ENCODE peak calls at places on chromosome 10, in seven cellular contexts. I is H1, Y is IMR-90, Z is mesenchymal stem cell, F is H9, O is mesendoderm, G is trophoblast cell. P is an unnamed sample.

GRCh38 chr10:50312464-50313437 is 61.4 kb upstream of the ASAH2 start:
- DNase-seq in O (no peak), G (peak; percentile 69), I (no peak), Y (peak; percentile 79), F (no peak), Z (peak; percentile 54), P (no peak)

GRCh38 chr10:11263039-11263345 is 245.3 kb downstream of the CELF2 start:
- DNase-seq in Z (no peak), G (no peak), F (no peak), O (no peak), I (no peak), Y (no peak), P (no peak)

GRCh38 chr10:123148414-123149161 is 652 bp downstream of the HMX2 start:
- DNase-seq in G (no peak), I (no peak), O (peak; percentile 54), F (peak; percentile 78), Z (peak; percentile 20), Y (no peak), P (peak; percentile 23)

GRCh38 chr10:77744249-77744648 is 106.6 kb upstream of the KCNMA1 start:
- DNase-seq in G (peak; percentile 79), F (no peak), O (no peak), I (no peak), Z (peak; percentile 38), Y (no peak), P (no peak)

GRCh38 chr10:101576229-101576863 is 11.7 kb downstream of the POLL start:
- DNase-seq in Z (peak; percentile 33), Y (peak; percentile 38), F (no peak), G (peak; percentile 23), O (no peak), I (no peak), P (no peak)

GRCh38 chr10:127569210-127569609 is 20.1 kb downstream of the NPS start:
- DNase-seq in I (no peak), Z (no peak), G (no peak), F (no peak), O (no peak), Y (no peak), P (no peak)

GRCh38 chr10:44961931-44962750 is 2.5 kb downstream of the RASSF4 start:
- DNase-seq in I (no peak), Z (no peak), G (no peak), O (no peak), Y (no peak), F (peak; percentile 15), P (no peak)

GRCh38 chr10:1735562-1735961 is 1.8 kb downstream of the ADARB2 start:
- DNase-seq in I (no peak), G (no peak), Y (no peak), F (no peak), O (no peak), Z (no peak), P (no peak)

GRCh38 chr10:101038486-101038885 is 7.5 kb downstream of the SFXN3 start:
- DNase-seq in F (peak; percentile 52), G (no peak), O (peak; percentile 34), I (no peak), Z (no peak), Y (no peak), P (no peak)

GRCh38 chr10:75486591-75486990 is 55.2 kb downstream of the LRMDA start:
- DNase-seq in I (no peak), G (no peak), Y (no peak), O (no peak), Z (no peak), F (no peak), P (no peak)

GRCh38 chr10:804191-804781 is 114.8 kb upstream of the DIP2C start:
- DNase-seq in G (no peak), F (peak; percentile 28), O (no peak), I (no peak), Z (no peak), Y (peak; percentile 13), P (no peak)

GRCh38 chr10:50614444-50615137 is 9.2 kb downstream of the SGMS1 start:
- DNase-seq in Y (no peak), O (peak; percentile 87), G (peak; percentile 45), I (no peak), F (peak; percentile 72), Z (no peak), P (no peak)

GRCh38 chr10:72847681-72848080 is 45.9 kb upstream of the OIT3 start:
- DNase-seq in Z (no peak), F (no peak), Y (peak; percentile 28), G (peak; percentile 4), O (no peak), I (no peak), P (no peak)

GRCh38 chr10:11397980-11398580 is 213.4 kb downstream of the USP6NL start:
- DNase-seq in G (no peak), F (no peak), Y (peak; percentile 5), O (no peak), Z (no peak), I (no peak), P (no peak)

GRCh38 chr10:53123311-53123710 is 350.7 kb upstream of the MBL2 start:
- DNase-seq in F (no peak), G (no peak), O (no peak), I (no peak), Z (no peak), Y (no peak), P (no peak)

GRCh38 chr10:129244298-129244697 is 222.7 kb upstream of the MGMT start:
- DNase-seq in Y (no peak), I (no peak), Z (no peak), G (no peak), O (no peak), F (no peak), P (no peak)
- H3K4ac ChIP-seq in Y (no peak overlapping the region), I (no peak overlapping the region), Z (no peak overlapping the region), G (no peak overlapping the region), O (no peak overlapping the region), F (no peak overlapping the region), P (no peak overlapping the region)

GRCh38 chr10:26528715-26529393 is 90.7 kb downstream of the APBB1IP start:
- DNase-seq in Z (no peak), I (no peak), Y (no peak), F (no peak), O (no peak), G (no peak), P (no peak)

DNA sequence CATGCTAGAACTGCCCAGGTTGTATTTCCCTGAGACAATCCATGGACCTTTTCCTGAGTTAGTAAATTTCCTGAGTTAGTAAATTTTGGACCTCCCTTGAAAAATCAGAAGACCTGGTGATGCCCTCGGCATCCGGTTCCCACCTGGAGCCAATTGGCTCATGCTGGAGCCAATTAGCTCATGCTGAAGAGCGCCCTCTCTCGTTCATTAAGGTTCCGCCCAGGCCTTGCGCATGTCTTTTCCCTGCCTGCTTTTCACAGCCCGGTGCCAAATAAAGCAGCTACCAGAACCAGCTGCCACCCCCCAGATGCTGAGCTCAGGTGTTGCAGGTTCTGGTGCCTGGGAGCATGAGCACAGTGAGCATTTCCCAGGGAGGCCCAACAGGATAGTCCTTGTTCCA is 96.2 kb downstream of the APBB1IP start:
- DNase-seq in I (peak; percentile 44), Y (no peak), F (peak; percentile 83), O (peak; percentile 77), Z (no peak), G (no peak), P (no peak)
- H2BK5ac ChIP-seq in I (no peak overlapping the region), Y (no peak overlapping the region), F (no peak overlapping the region), O (no peak overlapping the region), Z (peak overlapping the region; percentile 31), G (no peak overlapping the region), P (no peak overlapping the region)

GRCh38 chr10:35640951-35641429 is 1.1 kb downstream of the FZD8 start:
- DNase-seq in Y (peak; percentile 87), G (peak; percentile 85), O (peak; percentile 93), I (no peak), Z (peak; percentile 87), F (peak; percentile 80), P (peak; percentile 44)
- H3K4ac ChIP-seq in Y (no peak overlapping the region), G (no peak overlapping the region), O (peak overlapping the region; percentile 82), I (no peak overlapping the region), Z (peak overlapping the region; percentile 70), F (no peak overlapping the region), P (peak overlapping the region; percentile 97)

DNA sequence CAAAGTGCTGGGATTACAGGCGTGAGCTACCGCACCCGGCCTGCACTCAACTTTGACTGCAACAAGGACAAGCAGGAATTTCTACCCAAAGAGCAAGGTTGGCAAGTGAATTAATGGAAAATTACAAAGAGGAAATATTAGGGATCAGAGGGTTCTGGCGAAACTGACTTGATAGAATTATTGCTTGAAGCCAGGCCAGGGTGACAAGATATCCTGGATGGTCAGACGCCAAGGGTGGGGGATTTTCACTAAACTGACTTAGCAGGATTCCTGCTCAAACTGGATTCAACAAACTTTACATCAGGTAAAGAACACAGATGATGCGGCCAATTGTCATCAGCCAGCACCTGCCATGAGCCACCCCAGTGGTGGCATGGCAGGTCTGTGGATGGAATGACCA is 603.6 kb upstream of the MGMT start:
- DNase-seq in G (no peak), Z (no peak), I (no peak), F (no peak), Y (no peak), O (no peak), P (no peak)
- H2BK5ac ChIP-seq in G (no peak overlapping the region), Z (no peak overlapping the region), I (no peak overlapping the region), F (no peak overlapping the region), Y (no peak overlapping the region), O (no peak overlapping the region), P (no peak overlapping the region)

GRCh38 chr10:22086730-22087364 is 83.3 kb upstream of the DNAJC1 start:
- DNase-seq in Z (peak; percentile 79), G (peak; percentile 83), I (no peak), F (peak; percentile 54), Y (peak; percentile 54), O (peak; percentile 79), P (no peak)
- H3K4ac ChIP-seq in Z (no peak overlapping the region), G (no peak overlapping the region), I (no peak overlapping the region), F (no peak overlapping the region), Y (no peak overlapping the region), O (no peak overlapping the region), P (no peak overlapping the region)